ENCODE peak calls at places on chromosome X, in ten cellular contexts. D is anterior cingulate cortex; T is right cardiac atrium; X is left colon; R is stimulated activated CD4-positive, alpha-beta T cell treated with anti-CD3 and anti-CD28 coated beads, Interleukin-15, amount 100 ng/mL, for 1 hour; V is AG04450; E is prostate gland; Q is stimulated activated CD8-positive, alpha-beta memory T cell treated with anti-CD3 and anti-CD28 coated beads, Interleukin-7, amount 100 ng/mL, for 4 hours; Z is NCI-H1092; G is mucosa of gallbladder. B is an unnamed sample.

GRCh38 chrX:66110112-66110511 is 53.9 kb upstream of the HEPH start:
- DNase-seq in Q (no peak), X (peak; percentile 11), R (no peak), T (peak; percentile 40), V (no peak), G (no peak), D (no peak), E (no peak), Z (no peak), B (peak; percentile 8)

GRCh38 chrX:131739823-131740222 is 195.9 kb downstream of the OR13H1 start:
- DNase-seq in T (no peak), D (no peak), E (no peak), X (no peak), V (no peak), Z (no peak), Q (no peak), G (no peak), R (no peak), B (no peak)

GRCh38 chrX:17591741-17592110 is 145.6 kb upstream of the SCML1 start:
- DNase-seq in T (no peak), G (no peak), Q (no peak), E (no peak), V (no peak), X (no peak), D (no peak), Z (no peak), R (no peak), B (no peak)

GRCh38 chrX:16966745-16967144 is 20.3 kb downstream of the REPS2 start:
- DNase-seq in E (no peak), V (no peak), Q (no peak), R (no peak), G (no peak), X (no peak), T (no peak), Z (no peak), D (no peak), B (no peak)

GRCh38 chrX:153649915-153650782 is 3.1 kb downstream of the DUSP9 start:
- DNase-seq in D (no peak), R (no peak), Q (no peak), Z (no peak), V (no peak), G (no peak), T (peak; percentile 62), E (no peak), X (no peak), B (no peak)

GRCh38 chrX:75544760-75545159 is 21.9 kb upstream of the ZDHHC15 start:
- DNase-seq in E (no peak), R (no peak), X (no peak), D (no peak), V (no peak), Q (no peak), T (no peak), Z (no peak), G (no peak), B (no peak)

GRCh38 chrX:10395179-10395578 is 225.2 kb downstream of the MID1 start:
- DNase-seq in T (no peak), X (no peak), V (no peak), R (no peak), G (no peak), Q (no peak), D (no peak), Z (no peak), E (no peak), B (no peak)

GRCh38 chrX:20685652-20686051 is 418.9 kb upstream of the RPS6KA3 start:
- DNase-seq in D (no peak), Q (no peak), V (no peak), E (no peak), Z (no peak), G (no peak), T (no peak), R (no peak), X (no peak), B (no peak)

GRCh38 chrX:47420264-47420663 is 49.9 kb downstream of the ZNF157 start:
- DNase-seq in Q (no peak), Z (no peak), D (no peak), R (no peak), V (no peak), G (no peak), X (no peak), E (no peak), T (no peak), B (no peak)

GRCh38 chrX:54248309-54248708 is 65.3 kb upstream of the FAM120C start:
- DNase-seq in X (no peak), G (no peak), T (no peak), E (no peak), R (no peak), Z (no peak), D (no peak), V (peak; percentile 1), Q (no peak), B (no peak)

GRCh38 chrX:23980063-23980462 is 46.9 kb downstream of the KLHL15 start:
- DNase-seq in G (no peak), Z (no peak), T (no peak), E (no peak), R (no peak), Q (no peak), D (no peak), V (no peak), X (no peak), B (no peak)

GRCh38 chrX:53080628-53081580 is 1.3 kb upstream of the TSPYL2 start:
- DNase-seq in Q (peak; percentile 27), G (no peak), V (no peak), T (peak; percentile 71), E (no peak), D (no peak), X (no peak), Z (peak; percentile 18), R (no peak), B (no peak)

GRCh38 chrX:17440258-17440657 is 65.3 kb downstream of the NHS start:
- DNase-seq in V (no peak), T (no peak), Q (no peak), X (no peak), G (no peak), D (no peak), R (no peak), E (no peak), Z (no peak), B (no peak)

GRCh38 chrX:40164751-40165150 is 67.0 kb upstream of the BCOR start:
- DNase-seq in X (no peak), Q (no peak), V (no peak), E (no peak), G (no peak), T (no peak), D (no peak), R (no peak), Z (no peak), B (no peak)

GRCh38 chrX:153926863-153927685 is 1.0 kb upstream of the ARHGAP4 start:
- DNase-seq in E (no peak), Z (peak; percentile 34), X (peak; percentile 64), V (no peak), D (no peak), Q (peak; percentile 74), T (peak; percentile 79), G (peak; percentile 42), R (peak; percentile 44), B (peak; percentile 78)

GRCh38 chrX:129875669-129876068 is 30.3 kb upstream of the UTP14A start:
- DNase-seq in R (no peak), T (no peak), G (no peak), V (peak; percentile 16), Z (no peak), X (no peak), Q (no peak), D (no peak), E (no peak), B (no peak)

GRCh38 chrX:1484638-1485019 is 31.9 kb upstream of the ASMTL start:
- DNase-seq in T (no peak), E (no peak), X (no peak), G (no peak), D (no peak), R (no peak), V (no peak), Z (no peak), Q (no peak), B (no peak)